ENCODE peak calls at places on chromosome 6, in five cellular contexts. One of them, this sample, is unnamed. For H3K36me3, the result is how much of the 10 kb centered on the place peaks cover.

GRCh38 chr6:154166140-154166539 is 127.1 kb downstream of the OPRM1 start:
- DNase-seq in GM23338: peak
- DNase-seq in cardiac muscle cell: no peak
- DNase-seq in CD4-positive, alpha-beta memory T cell: no peak
- DNase-seq in pancreas: no peak
- DNase-seq in this sample: no peak

GRCh38 chr6:75412937-75413662 is 80.5 kb downstream of the FILIP1 start:
- DNase-seq in GM23338: no peak
- DNase-seq in cardiac muscle cell: no peak
- DNase-seq in pancreas: no peak
- DNase-seq in CD4-positive, alpha-beta memory T cell: no peak
- DNase-seq in this sample: no peak

GRCh38 chr6:80769101-80769500 is 662.6 kb downstream of the BCKDHB start:
- DNase-seq in CD4-positive, alpha-beta memory T cell: no peak
- DNase-seq in pancreas: no peak
- DNase-seq in cardiac muscle cell: no peak
- DNase-seq in GM23338: no peak
- DNase-seq in this sample: no peak

GRCh38 chr6:108157972-108158441 is 7.8 kb upstream of the NR2E1 start:
- DNase-seq in pancreas: no peak
- DNase-seq in cardiac muscle cell: no peak
- DNase-seq in GM23338: peak
- DNase-seq in CD4-positive, alpha-beta memory T cell: no peak
- DNase-seq in this sample: no peak

GRCh38 chr6:4567141-4567540 is 209.1 kb upstream of the CDYL start:
- DNase-seq in GM23338: no peak
- DNase-seq in CD4-positive, alpha-beta memory T cell: no peak
- DNase-seq in cardiac muscle cell: no peak
- DNase-seq in pancreas: no peak
- DNase-seq in this sample: no peak

GRCh38 chr6:33906413-33906812 is 102.6 kb upstream of the MLN start:
- DNase-seq in GM23338: no peak
- DNase-seq in cardiac muscle cell: no peak
- DNase-seq in pancreas: no peak
- DNase-seq in CD4-positive, alpha-beta memory T cell: no peak
- DNase-seq in this sample: no peak

GRCh38 chr6:161111256-161111655 is 119.7 kb downstream of the MAP3K4 start:
- DNase-seq in pancreas: no peak
- DNase-seq in GM23338: no peak
- DNase-seq in cardiac muscle cell: no peak
- DNase-seq in CD4-positive, alpha-beta memory T cell: peak
- DNase-seq in this sample: peak

GRCh38 chr6:224350-224749 is 67.9 kb upstream of the DUSP22 start:
- DNase-seq in cardiac muscle cell: no peak
- DNase-seq in GM23338: no peak
- DNase-seq in pancreas: no peak
- DNase-seq in CD4-positive, alpha-beta memory T cell: no peak
- DNase-seq in this sample: no peak

GRCh38 chr6:26556263-26557070 is 18.3 kb downstream of the HMGN4 start:
- DNase-seq in CD4-positive, alpha-beta memory T cell: peak
- DNase-seq in cardiac muscle cell: no peak
- DNase-seq in GM23338: peak
- DNase-seq in pancreas: no peak
- DNase-seq in this sample: peak

GRCh38 chr6:168197636-168198301 is 118.8 kb upstream of the FRMD1 start:
- DNase-seq in cardiac muscle cell: no peak
- DNase-seq in pancreas: no peak
- DNase-seq in GM23338: no peak
- DNase-seq in CD4-positive, alpha-beta memory T cell: no peak
- DNase-seq in this sample: no peak

GRCh38 chr6:3296113-3296512 is 37.4 kb downstream of the PSMG4 start:
- DNase-seq in cardiac muscle cell: no peak
- DNase-seq in GM23338: no peak
- DNase-seq in CD4-positive, alpha-beta memory T cell: no peak
- DNase-seq in pancreas: peak
- DNase-seq in this sample: no peak

GRCh38 chr6:43829470-43829869 is 59.5 kb downstream of the VEGFA start:
- DNase-seq in CD4-positive, alpha-beta memory T cell: no peak
- DNase-seq in cardiac muscle cell: no peak
- DNase-seq in pancreas: no peak
- DNase-seq in GM23338: no peak
- DNase-seq in this sample: no peak

GRCh38 chr6:28907394-28907793 is 16.4 kb downstream of the TRIM27 start:
- DNase-seq in GM23338: no peak
- DNase-seq in CD4-positive, alpha-beta memory T cell: no peak
- DNase-seq in pancreas: no peak
- DNase-seq in cardiac muscle cell: no peak
- DNase-seq in this sample: no peak

GRCh38 chr6:108654465-108655106 is 93.9 kb downstream of the FOXO3 start:
- DNase-seq in CD4-positive, alpha-beta memory T cell: no peak
- DNase-seq in GM23338: no peak
- DNase-seq in cardiac muscle cell: no peak
- DNase-seq in pancreas: no peak
- DNase-seq in this sample: no peak

GRCh38 chr6:98782772-98783171 is 51.6 kb upstream of the POU3F2 start:
- DNase-seq in pancreas: no peak
- DNase-seq in CD4-positive, alpha-beta memory T cell: no peak
- DNase-seq in GM23338: no peak
- DNase-seq in cardiac muscle cell: no peak
- DNase-seq in this sample: no peak

GRCh38 chr6:17283074-17283473 is 1.9 kb downstream of the RBM24 start:
- DNase-seq in GM23338: no peak
- DNase-seq in cardiac muscle cell: no peak
- DNase-seq in CD4-positive, alpha-beta memory T cell: no peak
- DNase-seq in pancreas: no peak
- DNase-seq in this sample: no peak

GRCh38 chr6:39044181-39044580 is 4.4 kb upstream of the GLP1R start:
- DNase-seq in CD4-positive, alpha-beta memory T cell: no peak
- DNase-seq in cardiac muscle cell: no peak
- DNase-seq in GM23338: no peak
- DNase-seq in pancreas: no peak
- DNase-seq in this sample: no peak

GRCh38 chr6:84428300-84428907 is 201.0 kb upstream of the CEP162 start:
- DNase-seq in GM23338: peak
- DNase-seq in pancreas: peak
- DNase-seq in cardiac muscle cell: peak
- DNase-seq in CD4-positive, alpha-beta memory T cell: no peak
- DNase-seq in this sample: no peak

GRCh38 chr6:19024737-19025136 is 637.6 kb downstream of the RNF144B start:
- DNase-seq in CD4-positive, alpha-beta memory T cell: no peak
- DNase-seq in cardiac muscle cell: peak
- DNase-seq in pancreas: no peak
- DNase-seq in GM23338: peak
- DNase-seq in this sample: no peak

GRCh38 chr6:45415315-45415714 is 37.6 kb upstream of the SUPT3H start:
- DNase-seq in cardiac muscle cell: no peak
- DNase-seq in CD4-positive, alpha-beta memory T cell: no peak
- DNase-seq in GM23338: no peak
- DNase-seq in pancreas: no peak
- DNase-seq in this sample: no peak

GRCh38 chr6:26342106-26342999 is 22.6 kb upstream of the BTN3A2 start:
- DNase-seq in GM23338: peak
- DNase-seq in CD4-positive, alpha-beta memory T cell: no peak
- DNase-seq in pancreas: no peak
- DNase-seq in cardiac muscle cell: no peak
- DNase-seq in this sample: peak

GRCh38 chr6:2739335-2739734 is 11.4 kb downstream of the MYLK4 start:
- DNase-seq in cardiac muscle cell: no peak
- DNase-seq in GM23338: no peak
- DNase-seq in CD4-positive, alpha-beta memory T cell: no peak
- DNase-seq in pancreas: no peak
- DNase-seq in this sample: no peak

GRCh38 chr6:100453701-100454521 is 10.8 kb downstream of the SIM1 start:
- DNase-seq in CD4-positive, alpha-beta memory T cell: no peak
- DNase-seq in GM23338: peak
- DNase-seq in cardiac muscle cell: no peak
- DNase-seq in pancreas: peak
- DNase-seq in this sample: no peak

GRCh38 chr6:134669531-134669930 is 280.4 kb downstream of the ALDH8A1 start:
- DNase-seq in pancreas: no peak
- DNase-seq in GM23338: no peak
- DNase-seq in CD4-positive, alpha-beta memory T cell: no peak
- DNase-seq in cardiac muscle cell: no peak
- DNase-seq in this sample: no peak

GRCh38 chr6:161850572-161850971 is 576.7 kb upstream of the AGPAT4 start:
- DNase-seq in CD4-positive, alpha-beta memory T cell: no peak
- DNase-seq in GM23338: peak
- DNase-seq in cardiac muscle cell: no peak
- DNase-seq in pancreas: no peak
- DNase-seq in this sample: no peak

GRCh38 chr6:3334579-3334978 is 75.8 kb downstream of the PSMG4 start:
- DNase-seq in pancreas: peak
- DNase-seq in GM23338: no peak
- DNase-seq in CD4-positive, alpha-beta memory T cell: no peak
- DNase-seq in cardiac muscle cell: peak
- DNase-seq in this sample: no peak

GRCh38 chr6:14094721-14095120 is 22.9 kb upstream of the CD83 start:
- DNase-seq in GM23338: no peak
- DNase-seq in pancreas: no peak
- DNase-seq in CD4-positive, alpha-beta memory T cell: no peak
- DNase-seq in cardiac muscle cell: no peak
- DNase-seq in this sample: no peak

GRCh38 chr6:85078071-85078470 is 313.7 kb upstream of the TBX18 start:
- DNase-seq in CD4-positive, alpha-beta memory T cell: no peak
- DNase-seq in pancreas: no peak
- DNase-seq in cardiac muscle cell: no peak
- DNase-seq in GM23338: no peak
- DNase-seq in this sample: no peak

GRCh38 chr6:39243809-39244208 is 14.5 kb upstream of the KCNK5 start:
- DNase-seq in cardiac muscle cell: no peak
- DNase-seq in CD4-positive, alpha-beta memory T cell: no peak
- DNase-seq in GM23338: peak
- DNase-seq in pancreas: no peak
- DNase-seq in this sample: no peak

GRCh38 chr6:7901056-7901455 is 9.5 kb downstream of the TXNDC5 start:
- DNase-seq in cardiac muscle cell: no peak
- DNase-seq in pancreas: no peak
- DNase-seq in CD4-positive, alpha-beta memory T cell: no peak
- DNase-seq in GM23338: no peak
- DNase-seq in this sample: no peak

GRCh38 chr6:71126506-71126905 is 162.1 kb upstream of the OGFRL1 start:
- DNase-seq in pancreas: no peak
- DNase-seq in CD4-positive, alpha-beta memory T cell: no peak
- DNase-seq in cardiac muscle cell: no peak
- DNase-seq in GM23338: no peak
- DNase-seq in this sample: no peak

GRCh38 chr6:71127374-71127773 is 161.2 kb upstream of the OGFRL1 start:
- DNase-seq in cardiac muscle cell: peak
- DNase-seq in pancreas: no peak
- DNase-seq in CD4-positive, alpha-beta memory T cell: no peak
- DNase-seq in GM23338: no peak
- DNase-seq in this sample: no peak

GRCh38 chr6:71123051-71123450 is 165.6 kb upstream of the OGFRL1 start:
- DNase-seq in cardiac muscle cell: no peak
- DNase-seq in pancreas: no peak
- DNase-seq in CD4-positive, alpha-beta memory T cell: no peak
- DNase-seq in GM23338: no peak
- DNase-seq in this sample: no peak

GRCh38 chr6:71125216-71125615 is 163.4 kb upstream of the OGFRL1 start:
- DNase-seq in cardiac muscle cell: no peak
- DNase-seq in GM23338: no peak
- DNase-seq in pancreas: no peak
- DNase-seq in CD4-positive, alpha-beta memory T cell: no peak
- DNase-seq in this sample: no peak

GRCh38 chr6:71124340-71124739 is 164.3 kb upstream of the OGFRL1 start:
- DNase-seq in cardiac muscle cell: no peak
- DNase-seq in CD4-positive, alpha-beta memory T cell: no peak
- DNase-seq in GM23338: no peak
- DNase-seq in pancreas: no peak
- DNase-seq in this sample: no peak
- H3K4me3 ChIP-seq in cardiac muscle cell: no peak
- H3K4me3 ChIP-seq in CD4-positive, alpha-beta memory T cell: no peak
- H3K4me3 ChIP-seq in GM23338: no peak
- H3K4me3 ChIP-seq in pancreas: no peak
- H3K4me3 ChIP-seq in this sample: no peak

DNA sequence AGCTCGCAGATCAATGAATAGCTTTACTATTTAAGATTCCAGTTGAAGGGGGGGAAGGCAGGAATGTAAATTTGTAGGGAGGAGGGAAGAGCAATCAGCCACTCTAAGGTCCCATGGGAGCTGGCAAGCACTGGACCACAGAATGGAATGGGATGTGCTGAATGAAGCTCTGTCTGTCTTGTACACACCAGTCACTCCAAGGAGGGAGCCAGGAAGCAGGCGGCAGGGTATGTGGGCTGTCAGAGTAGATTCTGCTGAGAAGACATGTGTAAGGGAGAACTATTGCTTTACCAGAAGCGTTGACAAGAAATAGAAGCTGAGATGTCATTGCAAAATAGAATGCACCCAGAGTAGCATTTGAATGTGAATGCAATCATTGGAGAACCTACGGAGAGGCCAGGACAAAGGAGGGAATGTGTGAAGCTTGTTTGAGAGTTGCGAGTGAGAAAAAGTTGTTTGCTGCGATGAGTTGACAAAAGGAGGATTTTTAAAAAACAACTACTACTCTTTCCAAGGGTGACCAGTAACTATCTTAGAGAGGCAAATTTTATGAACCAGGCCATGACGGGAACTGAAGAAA is 25.2 kb upstream of the PDE7B start:
- DNase-seq in cardiac muscle cell: no peak
- DNase-seq in pancreas: no peak
- DNase-seq in CD4-positive, alpha-beta memory T cell: no peak
- DNase-seq in GM23338: peak
- DNase-seq in this sample: no peak
- H3K27ac ChIP-seq in cardiac muscle cell: no peak
- H3K27ac ChIP-seq in pancreas: no peak
- H3K27ac ChIP-seq in CD4-positive, alpha-beta memory T cell: no peak
- H3K27ac ChIP-seq in GM23338: peak
- H3K27ac ChIP-seq in this sample: no peak

GRCh38 chr6:150413768-150414167 is 45.0 kb downstream of the IYD start:
- DNase-seq in cardiac muscle cell: no peak
- DNase-seq in CD4-positive, alpha-beta memory T cell: no peak
- DNase-seq in GM23338: no peak
- DNase-seq in pancreas: no peak
- DNase-seq in this sample: no peak
- H3K36me3 ChIP-seq in cardiac muscle cell: under half
- H3K36me3 ChIP-seq in CD4-positive, alpha-beta memory T cell: under half
- H3K36me3 ChIP-seq in GM23338: under half
- H3K36me3 ChIP-seq in pancreas: under half
- H3K36me3 ChIP-seq in this sample: under half

DNA sequence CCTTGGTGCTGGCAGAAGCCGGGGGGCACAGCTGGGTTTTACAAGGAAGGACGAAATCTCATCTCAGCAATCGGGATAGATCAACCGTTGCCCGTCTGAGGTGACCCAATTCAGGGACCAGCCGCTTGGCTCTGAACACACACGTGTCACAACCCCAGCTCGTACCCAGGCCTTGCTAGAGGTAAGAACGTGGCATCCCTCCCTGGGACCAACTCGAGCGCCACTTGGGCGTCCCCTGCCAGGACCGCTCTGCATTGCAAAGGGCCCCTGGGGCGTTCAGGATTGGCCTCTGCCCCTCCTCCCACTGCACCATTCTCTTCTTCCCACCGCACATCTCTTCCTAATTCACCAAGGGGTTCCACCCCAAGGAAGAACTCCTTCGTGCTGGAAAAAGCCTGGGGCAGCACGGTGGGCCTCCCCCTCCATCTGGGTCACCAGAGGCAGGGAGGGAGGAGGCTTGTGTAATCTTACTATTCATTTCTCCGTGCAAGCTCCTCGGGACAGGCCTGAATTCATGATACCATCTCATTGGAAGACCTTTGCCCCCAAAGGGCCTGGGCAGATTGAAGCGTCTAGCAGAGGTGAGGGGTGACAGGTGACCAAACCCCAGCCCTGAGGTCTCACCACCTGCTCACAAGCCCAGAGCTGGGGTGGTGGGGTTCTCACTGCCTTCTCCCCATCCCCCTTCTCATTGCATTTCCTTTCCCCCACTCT is 136.8 kb downstream of the LY86 start:
- DNase-seq in cardiac muscle cell: no peak
- DNase-seq in pancreas: no peak
- DNase-seq in GM23338: peak
- DNase-seq in CD4-positive, alpha-beta memory T cell: no peak
- DNase-seq in this sample: no peak
- H3K4me3 ChIP-seq in cardiac muscle cell: no peak
- H3K4me3 ChIP-seq in pancreas: no peak
- H3K4me3 ChIP-seq in GM23338: peak
- H3K4me3 ChIP-seq in CD4-positive, alpha-beta memory T cell: no peak
- H3K4me3 ChIP-seq in this sample: no peak